ENCODE peak calls at places on chromosomes 7 and 10, in seven cellular contexts. R is K562, F is SK-N-SH, Z is HCT116, O is HepG2, C is GM12878, L is H1. I is an unnamed sample.

GRCh38 chr7:130888017-130888371 is 154.0 kb upstream of the KLF14 start:
- DNase-seq in F (no peak), R (peak; percentile 63), O (no peak), L (no peak), Z (no peak), C (no peak), I (no peak)

GRCh38 chr7:149294641-149295480 is 32.9 kb downstream of the ZNF783 start:
- DNase-seq in Z (no peak), O (no peak), C (no peak), F (no peak), L (no peak), R (no peak), I (no peak)

GRCh38 chr10:29324220-29324831 is 35.5 kb downstream of the LYZL1 start:
- DNase-seq in F (no peak), O (peak; percentile 71), C (no peak), L (no peak), Z (no peak), R (no peak), I (no peak)

GRCh38 chr10:69377936-69378335 is 38.8 kb downstream of the TACR2 start:
- DNase-seq in F (no peak), R (no peak), L (no peak), Z (no peak), C (no peak), O (no peak), I (no peak)

GRCh38 chr7:93461350-93461749 is 113.2 kb downstream of the CALCR start:
- DNase-seq in R (no peak), C (no peak), Z (no peak), L (no peak), O (no peak), F (no peak), I (peak; percentile 53)

GRCh38 chr10:123854003-123854402 is 37.6 kb downstream of the CPXM2 start:
- DNase-seq in F (no peak), O (no peak), R (peak; percentile 7), Z (no peak), L (no peak), C (no peak), I (no peak)

GRCh38 chr10:110076559-110077318 is 69.0 kb downstream of the ADD3 start:
- DNase-seq in R (peak; percentile 11), O (peak; percentile 93), Z (peak; percentile 3), L (no peak), C (peak; percentile 76), F (no peak), I (peak; percentile 4)

GRCh38 chr10:24096281-24096680 is 112.7 kb upstream of the KIAA1217 start:
- DNase-seq in O (no peak), R (no peak), Z (no peak), L (no peak), F (no peak), C (no peak), I (no peak)

GRCh38 chr7:156019776-156020565 is 207.7 kb upstream of the SHH start:
- DNase-seq in Z (no peak), L (no peak), C (no peak), O (no peak), F (no peak), R (no peak), I (no peak)

GRCh38 chr10:11687779-11688447 is 54.3 kb upstream of the ECHDC3 start:
- DNase-seq in Z (no peak), R (no peak), C (no peak), L (no peak), F (no peak), O (no peak), I (peak; percentile 94)

GRCh38 chr10:61937631-61938284 is 36.3 kb downstream of the ARID5B start:
- DNase-seq in C (no peak), L (no peak), Z (no peak), O (no peak), F (no peak), R (no peak), I (peak; percentile 49)

GRCh38 chr7:45718464-45719330 is 144.5 kb downstream of the ADCY1 start:
- DNase-seq in C (no peak), L (no peak), O (no peak), Z (no peak), R (no peak), F (no peak), I (no peak)

GRCh38 chr7:77328669-77329068 is 87.5 kb downstream of the GSAP start:
- DNase-seq in L (no peak), C (no peak), Z (no peak), F (no peak), R (no peak), O (no peak), I (no peak)

GRCh38 chr7:39651262-39651661 is 27.9 kb downstream of the RALA start:
- DNase-seq in C (no peak), Z (no peak), L (no peak), R (no peak), O (no peak), F (no peak), I (no peak)

GRCh38 chr7:77759294-77759889 is 38.8 kb downstream of the TMEM60 start:
- DNase-seq in Z (peak; percentile 57), L (peak; percentile 10), R (peak; percentile 63), F (peak; percentile 51), C (peak; percentile 38), O (peak; percentile 57), I (peak; percentile 73)

GRCh38 chr7:105016083-105017075 is 2.4 kb downstream of the KMT2E start:
- DNase-seq in F (no peak), L (no peak), O (no peak), C (no peak), Z (no peak), R (no peak), I (no peak)

GRCh38 chr10:124615259-124615658 is 128.9 kb downstream of the FAM53B start:
- DNase-seq in L (no peak), C (no peak), O (no peak), R (no peak), F (no peak), Z (no peak), I (no peak)

GRCh38 chr10:42866115-42866995 is 83.8 kb downstream of the BMS1 start:
- DNase-seq in R (peak; percentile 80), C (no peak), O (peak; percentile 30), F (peak; percentile 92), Z (peak; percentile 47), L (peak; percentile 59), I (peak; percentile 91)

GRCh38 chr7:141466151-141466904 is 84.9 kb upstream of the AGK start:
- DNase-seq in F (no peak), O (no peak), Z (no peak), C (no peak), R (no peak), L (no peak), I (no peak)

GRCh38 chr7:13457790-13458189 is 531.7 kb downstream of the ETV1 start:
- DNase-seq in Z (no peak), C (no peak), R (no peak), L (no peak), F (no peak), O (no peak), I (no peak)

GRCh38 chr10:98361131-98361633 is 53.8 kb downstream of the PYROXD2 start:
- DNase-seq in O (no peak), L (no peak), Z (no peak), R (peak; percentile 68), F (no peak), C (peak; percentile 68), I (peak; percentile 91)

GRCh38 chr7:1407883-1408282 is 51.4 kb downstream of the MICALL2 start:
- DNase-seq in L (no peak), R (no peak), O (no peak), Z (no peak), F (peak; percentile 64), C (no peak), I (no peak)

GRCh38 chr10:122143238-122143841 is 127.8 kb upstream of the BTBD16 start:
- DNase-seq in R (no peak), C (no peak), F (no peak), L (no peak), O (no peak), Z (no peak), I (peak; percentile 83)

GRCh38 chr10:86232646-86233045 is 133.9 kb downstream of the GRID1 start:
- DNase-seq in C (no peak), F (no peak), O (no peak), Z (no peak), L (no peak), R (no peak), I (no peak)

GRCh38 chr7:19024261-19024660 is 93.2 kb downstream of the TWIST1 start:
- DNase-seq in Z (no peak), L (no peak), O (no peak), C (no peak), F (no peak), R (no peak), I (no peak)

GRCh38 chr7:94368371-94368791 is 26.3 kb upstream of the COL1A2 start:
- DNase-seq in F (peak; percentile 62), L (no peak), R (no peak), C (no peak), O (no peak), Z (no peak), I (no peak)

GRCh38 chr7:74038194-74038961 is 10.4 kb downstream of the ELN start:
- DNase-seq in F (no peak), L (no peak), O (no peak), Z (no peak), R (no peak), C (no peak), I (no peak)
- TF ChIP-seq JUND in F (no peak), L (no peak), O (no peak), Z (no peak), R (no peak), C (no peak), I (no peak)

GRCh38 chr10:91010952-91011351 is 90.1 kb upstream of the ANKRD1 start:
- DNase-seq in C (no peak), L (no peak), Z (no peak), O (no peak), F (no peak), R (no peak), I (no peak)
- TF ChIP-seq JUND in C (no peak), L (no peak), Z (no peak), O (no peak), F (no peak), R (no peak), I (no peak)

GRCh38 chr10:59906417-59907202 is at the start of gene CCDC6:
- DNase-seq in F (peak; percentile 95), R (peak; percentile 86), O (peak; percentile 86), L (peak; percentile 51), Z (peak; percentile 78), C (no peak), I (peak; percentile 96)

GRCh38 chr10:59904431-59905065 is 1.8 kb downstream of the CCDC6 start:
- DNase-seq in C (no peak), F (no peak), R (no peak), L (no peak), O (no peak), Z (no peak), I (no peak)

GRCh38 chr10:59903871-59904270 is 2.5 kb downstream of the CCDC6 start:
- DNase-seq in R (no peak), L (no peak), C (no peak), Z (no peak), F (no peak), O (no peak), I (no peak)

GRCh38 chr10:59905735-59906416 is 480 bp downstream of the CCDC6 start:
- DNase-seq in F (peak; percentile 49), C (no peak), R (peak; percentile 52), Z (no peak), L (no peak), O (no peak), I (no peak)

GRCh38 chr10:59905066-59905734 is 1.2 kb downstream of the CCDC6 start:
- DNase-seq in L (no peak), O (no peak), F (peak; percentile 70), C (no peak), Z (no peak), R (no peak), I (peak; percentile 27)
- TF ChIP-seq JUND in L (no peak), O (no peak), F (no peak), C (no peak), Z (no peak), R (no peak), I (no peak)

GRCh38 chr10:5977471-5978370 is at the start of gene IL15RA:
- DNase-seq in C (no peak), L (no peak), O (peak; percentile 24), R (peak; percentile 89), Z (peak; percentile 39), F (peak; percentile 75), I (peak; percentile 83)
- TF ChIP-seq JUND in C (no peak), L (no peak), O (no peak), R (peak; percentile 87), Z (peak; percentile 63), F (no peak), I (no peak)

I was measured in T47D.